ENCODE peak calls at places on chromosomes 16 and 17, in ten cellular contexts. O is RPMI8226, J is AG08395, Q is NCI-H2081 treated with DMSO at 0.1 percent for 48 hours, R is cardiac muscle cell, L is HL-60, W is foreskin fibroblast, D is neural progenitor cell, K is tibial nerve, N is psoas muscle. A is an unnamed sample.

GRCh38 chr16:88050952-88051660 is 99.9 kb downstream of the BANP start:
- DNase-seq in O (no peak), J (no peak), Q (no peak), R (no peak), L (no peak), W (no peak), D (no peak), K (no peak), N (no peak), A (no peak)

GRCh38 chr17:6471531-6472465 is 27.5 kb downstream of the PIMREG start:
- DNase-seq in O (no peak), J (peak), Q (no peak), R (no peak), L (no peak), W (peak), D (peak), K (no peak), N (no peak), A (no peak)

GRCh38 chr16:50093607-50094570 is 28.1 kb downstream of the HEATR3 start:
- DNase-seq in O (no peak), J (peak), Q (no peak), R (no peak), L (peak), W (peak), D (no peak), K (peak), N (peak), A (peak)

GRCh38 chr17:2949469-2950044 is 113.8 kb downstream of the OR1D5 start:
- DNase-seq in O (no peak), J (peak), Q (no peak), R (no peak), L (no peak), W (peak), D (no peak), K (no peak), N (peak), A (no peak)

GRCh38 chr17:61157246-61157887 is 242.3 kb upstream of the TBX2 start:
- DNase-seq in O (no peak), J (peak), Q (peak), R (no peak), L (no peak), W (peak), D (no peak), K (no peak), N (no peak), A (no peak)

GRCh38 chr16:88298166-88298881 is 84.4 kb upstream of the ZNF469 start:
- DNase-seq in O (no peak), J (peak), Q (no peak), R (no peak), L (no peak), W (peak), D (no peak), K (no peak), N (peak), A (no peak)

GRCh38 chr16:67396775-67397450 is 3.6 kb upstream of the TPPP3 start:
- DNase-seq in O (no peak), J (no peak), Q (no peak), R (peak), L (no peak), W (no peak), D (no peak), K (no peak), N (no peak), A (no peak)

GRCh38 chr16:82924075-82924854 is 297.5 kb downstream of the CDH13 start:
- DNase-seq in O (no peak), J (no peak), Q (no peak), R (peak), L (no peak), W (peak), D (no peak), K (no peak), N (no peak), A (no peak)

GRCh38 chr16:57689772-57690558 is 4.6 kb upstream of the DRC7 start:
- DNase-seq in O (no peak), J (no peak), Q (no peak), R (peak), L (peak), W (no peak), D (no peak), K (no peak), N (no peak), A (no peak)

GRCh38 chr16:31568577-31569359 is 41.1 kb downstream of the AHSP start:
- DNase-seq in O (no peak), J (peak), Q (no peak), R (peak), L (no peak), W (peak), D (peak), K (no peak), N (no peak), A (no peak)

GRCh38 chr17:55577687-55578086 is 66.4 kb upstream of the SMIM36 start:
- DNase-seq in O (peak), J (no peak), Q (no peak), R (no peak), L (no peak), W (no peak), D (no peak), K (peak), N (no peak), A (peak)

GRCh38 chr17:61411114-61411943 is 11.7 kb downstream of the TBX2 start:
- DNase-seq in O (no peak), J (peak), Q (no peak), R (peak), L (no peak), W (peak), D (peak), K (no peak), N (no peak), A (peak)

GRCh38 chr17:31405941-31406371 is 14.5 kb downstream of the RAB11FIP4 start:
- DNase-seq in O (peak), J (no peak), Q (no peak), R (no peak), L (no peak), W (no peak), D (peak), K (no peak), N (no peak), A (no peak)

GRCh38 chr17:1179635-1180433 is at the start of gene ABR:
- DNase-seq in O (no peak), J (peak), Q (no peak), R (peak), L (no peak), W (peak), D (peak), K (no peak), N (peak), A (peak)

GRCh38 chr17:69822314-69822875 is 252.6 kb upstream of the KCNJ16 start:
- DNase-seq in O (no peak), J (no peak), Q (no peak), R (no peak), L (no peak), W (no peak), D (no peak), K (no peak), N (no peak), A (no peak)

GRCh38 chr17:40598021-40598927 is 33.0 kb upstream of the CCR7 start:
- DNase-seq in O (no peak), J (no peak), Q (no peak), R (no peak), L (no peak), W (no peak), D (no peak), K (no peak), N (no peak), A (no peak)

GRCh38 chr16:740459-740763 is 386 bp downstream of the CIAO3 start:
- DNase-seq in O (no peak), J (no peak), Q (no peak), R (no peak), L (no peak), W (no peak), D (peak), K (no peak), N (no peak), A (no peak)

GRCh38 chr17:81160306-81160705 is 5.0 kb upstream of the PVALEF start:
- DNase-seq in O (no peak), J (no peak), Q (no peak), R (no peak), L (no peak), W (no peak), D (no peak), K (no peak), N (peak), A (no peak)

GRCh38 chr17:48002208-48002919 is 31.5 kb downstream of the CDK5RAP3 start:
- DNase-seq in O (peak), J (peak), Q (no peak), R (no peak), L (peak), W (peak), D (peak), K (no peak), N (no peak), A (no peak)

GRCh38 chr17:8163978-8164814 is 1.4 kb upstream of the VAMP2 start:
- DNase-seq in O (no peak), J (peak), Q (no peak), R (peak), L (no peak), W (peak), D (no peak), K (no peak), N (peak), A (peak)

GRCh38 chr17:12567077-12568053 is 98.3 kb upstream of the MYOCD start:
- DNase-seq in O (no peak), J (no peak), Q (no peak), R (no peak), L (no peak), W (no peak), D (no peak), K (no peak), N (no peak), A (no peak)

GRCh38 chr17:49439305-49439672 is 24.6 kb upstream of the PHB1 start:
- DNase-seq in O (no peak), J (no peak), Q (no peak), R (no peak), L (no peak), W (no peak), D (no peak), K (no peak), N (no peak), A (no peak)

GRCh38 chr17:76972046-76972641 is 103.9 kb downstream of the MGAT5B start:
- DNase-seq in O (no peak), J (no peak), Q (no peak), R (no peak), L (no peak), W (no peak), D (no peak), K (no peak), N (no peak), A (no peak)